ENCODE peak calls at places on chromosome 11, in nine cellular contexts. B is K562, T is upper lobe of right lung, E is uterus, Y is tibial artery, Z is neuronal stem cell, P is AG09309, F is endodermal cell, N is GM12865. Q is an unnamed sample.
A peak's percentile ranks its signal among the peaks of the same experiment; 100 is the strongest.

GRCh38 chr11:93743316-93743715 is 1.8 kb downstream of the C11orf54 start:
- DNase-seq in B (no peak), Z (no peak), Y (no peak), F (no peak), P (no peak), T (no peak), N (no peak), E (no peak), Q (no peak)

GRCh38 chr11:132943737-132944556 is 588.4 kb downstream of the OPCML start:
- DNase-seq in P (no peak), Y (no peak), F (peak; percentile 74), B (no peak), E (no peak), T (no peak), N (no peak), Z (peak; percentile 27), Q (no peak)

GRCh38 chr11:6926208-6927029 is at the start of gene ZNF215:
- DNase-seq in P (peak; percentile 40), N (peak; percentile 95), T (peak; percentile 91), E (peak; percentile 67), Y (peak; percentile 76), B (peak; percentile 92), Z (peak; percentile 78), F (peak; percentile 97), Q (no peak)

GRCh38 chr11:104836711-104837110 is 61.5 kb downstream of the CASP12 start:
- DNase-seq in F (no peak), B (no peak), T (no peak), N (no peak), Z (no peak), Y (no peak), P (no peak), E (no peak), Q (no peak)

GRCh38 chr11:36657610-36658225 is 59.7 kb upstream of the RAG2 start:
- DNase-seq in T (no peak), F (no peak), B (peak; percentile 6), N (no peak), P (no peak), Z (no peak), Y (no peak), E (no peak), Q (no peak)

GRCh38 chr11:131746201-131746600 is 375.8 kb downstream of the NTM start:
- DNase-seq in E (no peak), P (no peak), T (no peak), Z (no peak), B (no peak), F (no peak), N (no peak), Y (no peak), Q (no peak)

GRCh38 chr11:58642120-58642625 is 19.7 kb downstream of the CNTF start:
- DNase-seq in T (no peak), Y (no peak), N (no peak), F (no peak), B (no peak), E (no peak), P (no peak), Z (no peak), Q (no peak)

GRCh38 chr11:129766858-129767604 is 48.6 kb upstream of the TMEM45B start:
- DNase-seq in B (no peak), P (no peak), F (peak; percentile 87), T (no peak), Y (no peak), N (peak; percentile 27), E (no peak), Z (peak; percentile 26), Q (no peak)

GRCh38 chr11:12925520-12925919 is 83.6 kb upstream of the RASSF10 start:
- DNase-seq in N (no peak), T (no peak), B (no peak), E (no peak), F (no peak), P (no peak), Z (no peak), Y (no peak), Q (no peak)

GRCh38 chr11:12922418-12922817 is 86.7 kb upstream of the RASSF10 start:
- DNase-seq in T (no peak), P (no peak), B (no peak), N (no peak), Y (no peak), Z (no peak), F (no peak), E (no peak), Q (no peak)

GRCh38 chr11:12922980-12923507 is 86.1 kb upstream of the RASSF10 start:
- DNase-seq in E (no peak), Z (no peak), F (no peak), B (no peak), P (no peak), N (no peak), Y (no peak), T (no peak), Q (no peak)

GRCh38 chr11:12921580-12922157 is 87.4 kb upstream of the RASSF10 start:
- DNase-seq in Y (no peak), E (no peak), B (no peak), T (no peak), Z (no peak), F (no peak), N (no peak), P (no peak), Q (no peak)

DNA sequence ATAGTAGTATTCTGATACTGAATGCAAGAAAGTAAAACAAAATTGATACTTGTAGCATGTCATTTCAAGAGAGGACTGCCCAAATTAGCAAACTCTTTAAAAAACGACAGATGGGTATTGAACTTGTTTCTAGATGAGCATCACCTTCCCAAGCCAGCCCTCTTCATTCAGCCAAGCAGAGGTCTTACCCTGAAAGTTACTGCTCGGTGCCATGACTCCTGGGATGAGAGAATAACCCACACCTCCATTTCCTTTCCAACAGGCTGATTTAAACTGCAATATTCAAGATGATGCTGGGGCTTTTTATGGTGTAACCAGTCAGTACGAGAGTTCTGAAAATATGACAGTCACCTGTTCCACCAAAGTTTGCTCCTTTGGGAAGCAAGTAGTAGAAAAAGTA is 84.5 kb upstream of the RASSF10 start:
- DNase-seq in Z (no peak), T (no peak), E (no peak), B (no peak), N (peak; percentile 46), Y (no peak), F (no peak), P (no peak), Q (no peak)
- H3K4me3 ChIP-seq in Z (no peak overlapping the region), T (no peak overlapping the region), E (no peak overlapping the region), B (no peak overlapping the region), N (no peak overlapping the region), Y (no peak overlapping the region), F (no peak overlapping the region), P (no peak overlapping the region), Q (no peak overlapping the region)

GRCh38 chr11:76320929-76321328 is 60.0 kb downstream of the THAP12 start:
- DNase-seq in Z (no peak), F (no peak), N (no peak), P (no peak), E (no peak), B (no peak), T (no peak), Y (no peak), Q (no peak)

GRCh38 chr11:76322593-76323341 is 58.2 kb downstream of the THAP12 start:
- DNase-seq in P (no peak), Y (no peak), T (peak; percentile 15), N (no peak), F (no peak), E (no peak), Z (no peak), B (no peak), Q (no peak)

GRCh38 chr11:76321820-76322524 is 59.0 kb downstream of the THAP12 start:
- DNase-seq in P (no peak), Z (no peak), E (no peak), N (no peak), F (no peak), T (no peak), Y (no peak), B (no peak), Q (no peak)

GRCh38 chr11:76323804-76324203 is 57.1 kb downstream of the THAP12 start:
- DNase-seq in P (no peak), E (no peak), T (peak; percentile 15), F (no peak), Z (no peak), B (no peak), Y (peak; percentile 21), N (no peak), Q (no peak)

GRCh38 chr11:76321340-76321739 is 59.6 kb downstream of the THAP12 start:
- DNase-seq in N (no peak), F (no peak), E (no peak), B (no peak), P (no peak), T (no peak), Z (no peak), Y (no peak), Q (no peak)
- H3K4me3 ChIP-seq in N (no peak overlapping the region), F (peak overlapping the region; percentile 72), E (no peak overlapping the region), B (no peak overlapping the region), P (no peak overlapping the region), T (peak overlapping the region; percentile 39), Z (no peak overlapping the region), Y (no peak overlapping the region), Q (no peak overlapping the region)

DNA sequence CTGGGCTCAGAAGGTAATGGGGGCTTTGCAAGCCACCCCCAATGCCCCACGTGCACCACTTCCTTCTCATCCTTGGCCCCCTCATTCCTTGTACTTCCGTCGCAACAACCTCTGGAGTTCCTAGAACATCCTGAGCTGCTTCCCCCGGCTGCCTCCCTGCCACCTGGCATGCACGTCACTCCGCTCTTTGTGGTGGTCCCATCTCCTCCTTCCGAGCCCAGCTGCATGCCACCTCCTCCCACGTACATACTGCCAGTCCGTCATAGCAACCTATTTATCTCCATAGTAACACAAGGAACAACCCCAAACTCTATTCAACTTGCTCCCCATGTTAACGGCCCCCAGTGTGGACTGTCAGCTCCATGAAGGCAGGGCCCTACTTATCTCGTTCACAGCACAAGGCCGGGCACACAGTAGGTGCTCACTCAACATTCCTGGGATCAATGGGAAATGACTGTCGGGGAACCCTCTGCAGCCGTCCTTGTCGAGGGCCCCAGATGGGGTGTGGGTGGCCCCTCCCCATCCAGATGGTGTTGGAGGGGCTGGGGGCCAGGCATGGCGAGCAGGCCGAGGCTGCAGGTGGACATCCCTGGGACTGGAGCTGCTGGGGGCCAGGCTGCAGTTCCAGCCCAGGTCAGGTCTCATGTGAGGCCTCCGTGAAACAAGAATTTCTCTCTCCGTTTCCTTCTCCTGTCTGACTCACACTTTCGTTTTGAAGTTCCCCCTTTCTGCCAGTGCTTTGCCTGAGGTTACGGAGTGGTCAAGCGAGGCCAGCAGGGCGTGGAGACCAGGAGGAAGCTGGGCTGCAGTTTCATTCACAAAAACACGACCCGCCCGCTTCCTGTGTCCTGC is 4.2 kb downstream of the MYEOV start:
- DNase-seq in F (no peak), B (peak; percentile 63), E (no peak), T (peak; percentile 91), P (no peak), Y (peak; percentile 87), N (peak; percentile 95), Z (no peak), Q (peak; percentile 78)
- H3K4me3 ChIP-seq in F (no peak overlapping the region), B (peak overlapping the region; percentile 69), E (no peak overlapping the region), T (peak overlapping the region; percentile 23), P (no peak overlapping the region), Y (peak overlapping the region; percentile 28), N (peak overlapping the region; percentile 3), Z (no peak overlapping the region), Q (no peak overlapping the region)

GRCh38 chr11:125940145-125940544 is 5.7 kb upstream of the VSIG10L2 start:
- DNase-seq in B (no peak), N (no peak), F (no peak), E (no peak), Y (peak; percentile 25), P (no peak), T (peak; percentile 25), Z (no peak), Q (no peak)

GRCh38 chr11:125938418-125938817 is 7.4 kb upstream of the VSIG10L2 start:
- DNase-seq in E (no peak), B (no peak), F (peak; percentile 59), Z (no peak), N (peak; percentile 8), P (no peak), Y (peak; percentile 50), T (peak; percentile 38), Q (no peak)

GRCh38 chr11:125941241-125941605 is 4.6 kb upstream of the VSIG10L2 start:
- DNase-seq in Z (no peak), B (no peak), P (no peak), N (no peak), F (no peak), Y (peak; percentile 43), E (no peak), T (peak; percentile 38), Q (no peak)

GRCh38 chr11:125941606-125942275 is 4.1 kb upstream of the VSIG10L2 start:
- DNase-seq in Z (peak; percentile 32), B (peak; percentile 62), T (peak; percentile 76), F (peak; percentile 97), P (no peak), Y (peak; percentile 66), N (peak; percentile 47), E (no peak), Q (peak; percentile 88)

GRCh38 chr11:125939081-125939521 is 6.7 kb upstream of the VSIG10L2 start:
- DNase-seq in Y (peak; percentile 42), F (peak; percentile 91), N (no peak), P (no peak), E (peak; percentile 73), T (peak; percentile 17), Z (no peak), B (no peak), Q (no peak)
- H3K4me3 ChIP-seq in Y (no peak overlapping the region), F (no peak overlapping the region), N (no peak overlapping the region), P (no peak overlapping the region), E (no peak overlapping the region), T (no peak overlapping the region), Z (no peak overlapping the region), B (no peak overlapping the region), Q (no peak overlapping the region)